ENCODE peak calls at places on chromosome 19, in nine cellular contexts. One of them, this sample, is unnamed.

GRCh38 chr19:17871878-17872250 is at the start of gene SLC5A5:
- DNase-seq in CD8-positive, alpha-beta T cell: no peak
- DNase-seq in astrocyte of the spinal cord: no peak
- DNase-seq in tibial artery: no peak
- DNase-seq in BJ: no peak
- DNase-seq in upper lobe of left lung: no peak
- DNase-seq in AG04449: no peak
- DNase-seq in cardiac fibroblast: no peak
- DNase-seq in astrocyte of the cerebellum: no peak
- DNase-seq in this sample: no peak

GRCh38 chr19:14440049-14440448 is 6.9 kb downstream of the PKN1 start:
- DNase-seq in CD8-positive, alpha-beta T cell: peak
- DNase-seq in astrocyte of the spinal cord: no peak
- DNase-seq in tibial artery: peak
- DNase-seq in BJ: no peak
- DNase-seq in upper lobe of left lung: peak
- DNase-seq in AG04449: no peak
- DNase-seq in cardiac fibroblast: peak
- DNase-seq in astrocyte of the cerebellum: no peak
- DNase-seq in this sample: no peak

GRCh38 chr19:31344403-31344802 is 4.8 kb downstream of the TSHZ3 start:
- DNase-seq in CD8-positive, alpha-beta T cell: no peak
- DNase-seq in astrocyte of the spinal cord: no peak
- DNase-seq in tibial artery: no peak
- DNase-seq in BJ: no peak
- DNase-seq in upper lobe of left lung: no peak
- DNase-seq in AG04449: no peak
- DNase-seq in cardiac fibroblast: no peak
- DNase-seq in astrocyte of the cerebellum: no peak
- DNase-seq in this sample: no peak

GRCh38 chr19:14497347-14497921 is 1.5 kb upstream of the GIPC1 start:
- DNase-seq in CD8-positive, alpha-beta T cell: no peak
- DNase-seq in astrocyte of the spinal cord: no peak
- DNase-seq in tibial artery: no peak
- DNase-seq in BJ: no peak
- DNase-seq in upper lobe of left lung: peak
- DNase-seq in AG04449: no peak
- DNase-seq in cardiac fibroblast: no peak
- DNase-seq in astrocyte of the cerebellum: no peak
- DNase-seq in this sample: no peak

GRCh38 chr19:35400773-35401100 is 29.9 kb downstream of the GPR42 start:
- DNase-seq in CD8-positive, alpha-beta T cell: no peak
- DNase-seq in astrocyte of the spinal cord: no peak
- DNase-seq in tibial artery: no peak
- DNase-seq in BJ: no peak
- DNase-seq in upper lobe of left lung: no peak
- DNase-seq in AG04449: no peak
- DNase-seq in cardiac fibroblast: no peak
- DNase-seq in astrocyte of the cerebellum: no peak
- DNase-seq in this sample: no peak

GRCh38 chr19:23784274-23784673 is 25.6 kb upstream of the ZNF681 start:
- DNase-seq in CD8-positive, alpha-beta T cell: no peak
- DNase-seq in astrocyte of the spinal cord: no peak
- DNase-seq in tibial artery: no peak
- DNase-seq in BJ: no peak
- DNase-seq in upper lobe of left lung: no peak
- DNase-seq in AG04449: no peak
- DNase-seq in cardiac fibroblast: no peak
- DNase-seq in astrocyte of the cerebellum: no peak
- DNase-seq in this sample: no peak

GRCh38 chr19:50536662-50537305 is 23.1 kb upstream of the ASPDH start:
- DNase-seq in CD8-positive, alpha-beta T cell: no peak
- DNase-seq in astrocyte of the spinal cord: no peak
- DNase-seq in tibial artery: no peak
- DNase-seq in BJ: no peak
- DNase-seq in upper lobe of left lung: no peak
- DNase-seq in AG04449: no peak
- DNase-seq in cardiac fibroblast: no peak
- DNase-seq in astrocyte of the cerebellum: no peak
- DNase-seq in this sample: no peak

GRCh38 chr19:43780706-43781525 is at the start of gene KCNN4:
- DNase-seq in CD8-positive, alpha-beta T cell: peak
- DNase-seq in astrocyte of the spinal cord: peak
- DNase-seq in tibial artery: no peak
- DNase-seq in BJ: no peak
- DNase-seq in upper lobe of left lung: no peak
- DNase-seq in AG04449: no peak
- DNase-seq in cardiac fibroblast: peak
- DNase-seq in astrocyte of the cerebellum: no peak
- DNase-seq in this sample: no peak

GRCh38 chr19:10219678-10220077 is 11.5 kb downstream of the S1PR2 start:
- DNase-seq in CD8-positive, alpha-beta T cell: no peak
- DNase-seq in astrocyte of the spinal cord: no peak
- DNase-seq in tibial artery: no peak
- DNase-seq in BJ: no peak
- DNase-seq in upper lobe of left lung: no peak
- DNase-seq in AG04449: no peak
- DNase-seq in cardiac fibroblast: no peak
- DNase-seq in astrocyte of the cerebellum: no peak
- DNase-seq in this sample: no peak

GRCh38 chr19:45876411-45877197 is 9.3 kb downstream of the IRF2BP1 start:
- DNase-seq in CD8-positive, alpha-beta T cell: no peak
- DNase-seq in astrocyte of the spinal cord: peak
- DNase-seq in tibial artery: no peak
- DNase-seq in BJ: no peak
- DNase-seq in upper lobe of left lung: peak
- DNase-seq in AG04449: no peak
- DNase-seq in cardiac fibroblast: peak
- DNase-seq in astrocyte of the cerebellum: no peak
- DNase-seq in this sample: no peak

GRCh38 chr19:13281567-13282291 is 131.5 kb downstream of the IER2 start:
- DNase-seq in CD8-positive, alpha-beta T cell: no peak
- DNase-seq in astrocyte of the spinal cord: no peak
- DNase-seq in tibial artery: peak
- DNase-seq in BJ: no peak
- DNase-seq in upper lobe of left lung: no peak
- DNase-seq in AG04449: no peak
- DNase-seq in cardiac fibroblast: no peak
- DNase-seq in astrocyte of the cerebellum: no peak
- DNase-seq in this sample: no peak

GRCh38 chr19:33677745-33678426 is 56.1 kb downstream of the CHST8 start:
- DNase-seq in CD8-positive, alpha-beta T cell: no peak
- DNase-seq in astrocyte of the spinal cord: no peak
- DNase-seq in tibial artery: no peak
- DNase-seq in BJ: no peak
- DNase-seq in upper lobe of left lung: no peak
- DNase-seq in AG04449: no peak
- DNase-seq in cardiac fibroblast: no peak
- DNase-seq in astrocyte of the cerebellum: no peak
- DNase-seq in this sample: no peak

GRCh38 chr19:55160128-55160985 is 2.8 kb upstream of the TNNI3 start:
- DNase-seq in CD8-positive, alpha-beta T cell: peak
- DNase-seq in astrocyte of the spinal cord: peak
- DNase-seq in tibial artery: peak
- DNase-seq in BJ: no peak
- DNase-seq in upper lobe of left lung: peak
- DNase-seq in AG04449: no peak
- DNase-seq in cardiac fibroblast: peak
- DNase-seq in astrocyte of the cerebellum: peak
- DNase-seq in this sample: no peak

GRCh38 chr19:1410136-1410786 is 2.9 kb downstream of the DAZAP1 start:
- DNase-seq in CD8-positive, alpha-beta T cell: no peak
- DNase-seq in astrocyte of the spinal cord: peak
- DNase-seq in tibial artery: no peak
- DNase-seq in BJ: no peak
- DNase-seq in upper lobe of left lung: peak
- DNase-seq in AG04449: no peak
- DNase-seq in cardiac fibroblast: peak
- DNase-seq in astrocyte of the cerebellum: no peak
- DNase-seq in this sample: no peak

GRCh38 chr19:10499550-10500246 is 3.5 kb downstream of the KEAP1 start:
- DNase-seq in CD8-positive, alpha-beta T cell: no peak
- DNase-seq in astrocyte of the spinal cord: no peak
- DNase-seq in tibial artery: no peak
- DNase-seq in BJ: no peak
- DNase-seq in upper lobe of left lung: no peak
- DNase-seq in AG04449: no peak
- DNase-seq in cardiac fibroblast: no peak
- DNase-seq in astrocyte of the cerebellum: no peak
- DNase-seq in this sample: no peak

GRCh38 chr19:18865973-18866799 is 29.8 kb downstream of the CERS1 start:
- DNase-seq in CD8-positive, alpha-beta T cell: no peak
- DNase-seq in astrocyte of the spinal cord: peak
- DNase-seq in tibial artery: no peak
- DNase-seq in BJ: no peak
- DNase-seq in upper lobe of left lung: peak
- DNase-seq in AG04449: no peak
- DNase-seq in cardiac fibroblast: peak
- DNase-seq in astrocyte of the cerebellum: no peak
- DNase-seq in this sample: no peak

GRCh38 chr19:53165691-53166091 is 6.8 kb upstream of the ZNF347 start:
- DNase-seq in CD8-positive, alpha-beta T cell: no peak
- DNase-seq in astrocyte of the spinal cord: no peak
- DNase-seq in tibial artery: no peak
- DNase-seq in BJ: no peak
- DNase-seq in upper lobe of left lung: no peak
- DNase-seq in AG04449: no peak
- DNase-seq in cardiac fibroblast: no peak
- DNase-seq in astrocyte of the cerebellum: no peak
- DNase-seq in this sample: no peak

GRCh38 chr19:55149078-55150003 is at the start of gene TNNT1:
- DNase-seq in CD8-positive, alpha-beta T cell: no peak
- DNase-seq in astrocyte of the spinal cord: no peak
- DNase-seq in tibial artery: no peak
- DNase-seq in BJ: no peak
- DNase-seq in upper lobe of left lung: no peak
- DNase-seq in AG04449: no peak
- DNase-seq in cardiac fibroblast: no peak
- DNase-seq in astrocyte of the cerebellum: no peak
- DNase-seq in this sample: no peak

GRCh38 chr19:39506944-39507714 is 7.8 kb upstream of the SELENOV start:
- DNase-seq in CD8-positive, alpha-beta T cell: no peak
- DNase-seq in astrocyte of the spinal cord: peak
- DNase-seq in tibial artery: no peak
- DNase-seq in BJ: no peak
- DNase-seq in upper lobe of left lung: no peak
- DNase-seq in AG04449: no peak
- DNase-seq in cardiac fibroblast: peak
- DNase-seq in astrocyte of the cerebellum: no peak
- DNase-seq in this sample: no peak

GRCh38 chr19:42267644-42268141 is 1.4 kb upstream of the CIC start:
- DNase-seq in CD8-positive, alpha-beta T cell: no peak
- DNase-seq in astrocyte of the spinal cord: no peak
- DNase-seq in tibial artery: no peak
- DNase-seq in BJ: no peak
- DNase-seq in upper lobe of left lung: peak
- DNase-seq in AG04449: no peak
- DNase-seq in cardiac fibroblast: peak
- DNase-seq in astrocyte of the cerebellum: no peak
- DNase-seq in this sample: no peak

GRCh38 chr19:44807162-44807561 is 1.7 kb upstream of the BCAM start:
- DNase-seq in CD8-positive, alpha-beta T cell: no peak
- DNase-seq in astrocyte of the spinal cord: no peak
- DNase-seq in tibial artery: no peak
- DNase-seq in BJ: no peak
- DNase-seq in upper lobe of left lung: peak
- DNase-seq in AG04449: no peak
- DNase-seq in cardiac fibroblast: no peak
- DNase-seq in astrocyte of the cerebellum: no peak
- DNase-seq in this sample: no peak

GRCh38 chr19:58336820-58337219 is 10.0 kb downstream of the ZSCAN22 start:
- DNase-seq in CD8-positive, alpha-beta T cell: no peak
- DNase-seq in astrocyte of the spinal cord: no peak
- DNase-seq in tibial artery: no peak
- DNase-seq in BJ: no peak
- DNase-seq in upper lobe of left lung: no peak
- DNase-seq in AG04449: no peak
- DNase-seq in cardiac fibroblast: no peak
- DNase-seq in astrocyte of the cerebellum: no peak
- DNase-seq in this sample: no peak

DNA sequence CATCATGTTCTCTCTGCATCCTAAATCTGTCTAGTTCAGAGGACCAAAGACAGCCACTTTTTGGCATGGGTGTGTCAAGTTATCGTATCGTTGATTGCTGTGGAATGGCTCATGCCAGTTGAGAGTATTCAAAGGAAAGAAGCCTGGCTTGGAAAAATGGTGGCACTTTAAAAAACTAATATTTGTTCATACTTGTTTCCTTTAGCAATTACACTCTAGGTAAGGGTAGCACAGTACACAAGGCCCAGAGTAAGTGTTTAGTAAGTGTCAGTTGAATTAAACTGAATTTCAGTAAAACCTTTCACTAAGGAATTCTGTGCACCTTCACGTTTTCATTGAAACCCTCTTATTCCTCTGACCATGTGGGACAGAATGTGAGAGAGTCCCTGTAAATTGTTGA is 69.8 kb downstream of the DPY19L3 start:
- DNase-seq in CD8-positive, alpha-beta T cell: no peak
- DNase-seq in astrocyte of the spinal cord: no peak
- DNase-seq in tibial artery: no peak
- DNase-seq in BJ: no peak
- DNase-seq in upper lobe of left lung: no peak
- DNase-seq in AG04449: no peak
- DNase-seq in cardiac fibroblast: no peak
- DNase-seq in astrocyte of the cerebellum: no peak
- DNase-seq in this sample: no peak
- H3K4me3 ChIP-seq in CD8-positive, alpha-beta T cell: no peak
- H3K4me3 ChIP-seq in astrocyte of the spinal cord: no peak
- H3K4me3 ChIP-seq in tibial artery: no peak
- H3K4me3 ChIP-seq in BJ: no peak
- H3K4me3 ChIP-seq in upper lobe of left lung: no peak
- H3K4me3 ChIP-seq in AG04449: no peak
- H3K4me3 ChIP-seq in cardiac fibroblast: no peak
- H3K4me3 ChIP-seq in astrocyte of the cerebellum: no peak
- H3K4me3 ChIP-seq in this sample: no peak

GRCh38 chr19:7933828-7934725 is 8.1 kb upstream of the CTXN1 start:
- DNase-seq in CD8-positive, alpha-beta T cell: no peak
- DNase-seq in astrocyte of the spinal cord: no peak
- DNase-seq in tibial artery: no peak
- DNase-seq in BJ: no peak
- DNase-seq in upper lobe of left lung: no peak
- DNase-seq in AG04449: no peak
- DNase-seq in cardiac fibroblast: no peak
- DNase-seq in astrocyte of the cerebellum: no peak
- DNase-seq in this sample: no peak
- TF ChIP-seq CTCF in CD8-positive, alpha-beta T cell: no peak
- TF ChIP-seq CTCF in astrocyte of the spinal cord: no peak
- TF ChIP-seq CTCF in tibial artery: no peak
- TF ChIP-seq CTCF in BJ: no peak
- TF ChIP-seq CTCF in upper lobe of left lung: no peak
- TF ChIP-seq CTCF in AG04449: no peak
- TF ChIP-seq CTCF in cardiac fibroblast: no peak
- TF ChIP-seq CTCF in astrocyte of the cerebellum: no peak
- TF ChIP-seq CTCF in this sample: no peak

GRCh38 chr19:3607398-3608078 is 863 bp upstream of the TBXA2R start:
- DNase-seq in CD8-positive, alpha-beta T cell: no peak
- DNase-seq in astrocyte of the spinal cord: peak
- DNase-seq in tibial artery: peak
- DNase-seq in BJ: no peak
- DNase-seq in upper lobe of left lung: peak
- DNase-seq in AG04449: no peak
- DNase-seq in cardiac fibroblast: peak
- DNase-seq in astrocyte of the cerebellum: no peak
- DNase-seq in this sample: no peak
- H3K4me3 ChIP-seq in CD8-positive, alpha-beta T cell: no peak
- H3K4me3 ChIP-seq in astrocyte of the spinal cord: peak
- H3K4me3 ChIP-seq in tibial artery: peak
- H3K4me3 ChIP-seq in BJ: peak
- H3K4me3 ChIP-seq in upper lobe of left lung: peak
- H3K4me3 ChIP-seq in AG04449: peak
- H3K4me3 ChIP-seq in cardiac fibroblast: peak
- H3K4me3 ChIP-seq in astrocyte of the cerebellum: peak
- H3K4me3 ChIP-seq in this sample: peak

GRCh38 chr19:38073806-38074685 is 150.0 kb downstream of the DPF1 start:
- DNase-seq in CD8-positive, alpha-beta T cell: no peak
- DNase-seq in astrocyte of the spinal cord: no peak
- DNase-seq in tibial artery: no peak
- DNase-seq in BJ: no peak
- DNase-seq in upper lobe of left lung: no peak
- DNase-seq in AG04449: no peak
- DNase-seq in cardiac fibroblast: no peak
- DNase-seq in astrocyte of the cerebellum: no peak
- DNase-seq in this sample: no peak
- TF ChIP-seq CTCF in CD8-positive, alpha-beta T cell: no peak
- TF ChIP-seq CTCF in astrocyte of the spinal cord: no peak
- TF ChIP-seq CTCF in tibial artery: no peak
- TF ChIP-seq CTCF in BJ: peak
- TF ChIP-seq CTCF in upper lobe of left lung: no peak
- TF ChIP-seq CTCF in AG04449: peak
- TF ChIP-seq CTCF in cardiac fibroblast: no peak
- TF ChIP-seq CTCF in astrocyte of the cerebellum: no peak
- TF ChIP-seq CTCF in this sample: no peak